ENCODE peak calls at places on chromosome 7, in five cellular contexts. G, M, C, H and F are unnamed samples.
A peak's percentile ranks its signal among the peaks of the same experiment; 100 is the strongest.

GRCh38 chr7:19665399-19666008 is 43.3 kb downstream of the POLR1F start:
- DNase-seq in G (peak; percentile 21), M (no peak), C (peak; percentile 13), H (peak; percentile 37), F (no peak)

GRCh38 chr7:1869731-1870130 is 199.7 kb downstream of the ELFN1 start:
- DNase-seq in G (no peak), M (no peak), C (no peak), H (no peak), F (no peak)

GRCh38 chr7:18993933-18994668 is 123.3 kb downstream of the TWIST1 start:
- DNase-seq in G (no peak), M (no peak), C (peak; percentile 13), H (no peak), F (no peak)

GRCh38 chr7:97307521-97308108 is 190.1 kb downstream of the SDHAF3 start:
- DNase-seq in G (no peak), M (no peak), C (peak; percentile 0), H (no peak), F (no peak)

GRCh38 chr7:42292991-42293521 is 56.0 kb upstream of the GLI3 start:
- DNase-seq in G (no peak), M (no peak), C (no peak), H (no peak), F (no peak)

GRCh38 chr7:151304856-151305255 is 36.8 kb upstream of the NUB1 start:
- DNase-seq in G (peak; percentile 6), M (no peak), C (no peak), H (no peak), F (no peak)

GRCh38 chr7:50226669-50227068 is 77.8 kb upstream of the IKZF1 start:
- DNase-seq in G (no peak), M (no peak), C (no peak), H (no peak), F (no peak)

GRCh38 chr7:118129037-118129436 is 54.9 kb upstream of the LSM8 start:
- DNase-seq in G (no peak), M (no peak), C (no peak), H (no peak), F (no peak)

GRCh38 chr7:2164156-2164555 is 68.6 kb downstream of the MAD1L1 start:
- DNase-seq in G (no peak), M (no peak), C (no peak), H (no peak), F (no peak)

GRCh38 chr7:28573059-28573553 is 160.8 kb downstream of the CREB5 start:
- DNase-seq in G (no peak), M (no peak), C (peak; percentile 90), H (no peak), F (no peak)

GRCh38 chr7:17058568-17058967 is 176.8 kb upstream of the AGR3 start:
- DNase-seq in G (no peak), M (no peak), C (peak; percentile 33), H (no peak), F (no peak)

GRCh38 chr7:17301491-17302101 is 3.1 kb downstream of the AHR start:
- DNase-seq in G (peak; percentile 64), M (peak; percentile 5), C (no peak), H (peak; percentile 53), F (no peak)

GRCh38 chr7:77391230-77391629 is 24.9 kb downstream of the GSAP start:
- DNase-seq in G (no peak), M (no peak), C (no peak), H (no peak), F (no peak)

GRCh38 chr7:40047661-40048060 is 86.8 kb downstream of the MPLKIP start:
- DNase-seq in G (no peak), M (no peak), C (no peak), H (peak; percentile 15), F (no peak)
- TF ChIP-seq CTCF in G (peak; percentile 18), M (no peak), C (peak; percentile 24), H (peak; percentile 37), F (peak; percentile 27)

GRCh38 chr7:515628-516027 is 4.0 kb downstream of the PDGFA start:
- DNase-seq in G (no peak), M (no peak), C (no peak), H (no peak), F (no peak)

GRCh38 chr7:516216-516605 is 3.4 kb downstream of the PDGFA start:
- DNase-seq in G (no peak), M (no peak), C (no peak), H (no peak), F (no peak)

GRCh38 chr7:514651-515598 is 4.7 kb downstream of the PDGFA start:
- DNase-seq in G (no peak), M (no peak), C (peak; percentile 43), H (no peak), F (no peak)

GRCh38 chr7:517848-518629 is 1.6 kb downstream of the PDGFA start:
- DNase-seq in G (peak; percentile 63), M (no peak), C (peak; percentile 62), H (peak; percentile 70), F (peak; percentile 86)

GRCh38 chr7:516606-517456 is 2.8 kb downstream of the PDGFA start:
- DNase-seq in G (peak; percentile 65), M (no peak), C (peak; percentile 73), H (peak; percentile 64), F (peak; percentile 88)
- H3K4me1 ChIP-seq in G (peaks cover 17% of the 10 kb centered on the region), M (peaks cover 19% of the 10 kb centered on the region), C (peaks cover 48% of the 10 kb centered on the region), H (peaks cover 32% of the 10 kb centered on the region), F (peaks cover 9% of the 10 kb centered on the region)

GRCh38 chr7:47792521-47793121 is 155.6 kb downstream of the PKD1L1 start:
- DNase-seq in G (no peak), M (no peak), C (no peak), H (peak; percentile 62), F (no peak)
- TF ChIP-seq CTCF in G (peak; percentile 54), M (no peak), C (peak; percentile 46), H (peak; percentile 35), F (no peak)

GRCh38 chr7:13321321-13321720 is 633.9 kb downstream of the ARL4A start:
- DNase-seq in G (no peak), M (no peak), C (no peak), H (no peak), F (no peak)
- H3K4me1 ChIP-seq in G (no peaks in the 10 kb centered on the region), M (no peaks in the 10 kb centered on the region), C (no peaks in the 10 kb centered on the region), H (no peaks in the 10 kb centered on the region), F (no peaks in the 10 kb centered on the region)

GRCh38 chr7:36141351-36141750 is 11.7 kb upstream of the EEPD1 start:
- DNase-seq in G (no peak), M (no peak), C (no peak), H (no peak), F (no peak)
- TF ChIP-seq CTCF in G (no peak), M (no peak), C (no peak), H (no peak), F (no peak)

GRCh38 chr7:37442268-37442667 is 6.4 kb downstream of the ELMO1 start:
- DNase-seq in G (no peak), M (no peak), C (no peak), H (no peak), F (no peak)
- H3K4me1 ChIP-seq in G (peaks cover 11% of the 10 kb centered on the region), M (peaks cover 45% of the 10 kb centered on the region), C (peaks cover under 1% of the 10 kb centered on the region), H (peaks cover 11% of the 10 kb centered on the region), F (peaks cover 4% of the 10 kb centered on the region)

DNA sequence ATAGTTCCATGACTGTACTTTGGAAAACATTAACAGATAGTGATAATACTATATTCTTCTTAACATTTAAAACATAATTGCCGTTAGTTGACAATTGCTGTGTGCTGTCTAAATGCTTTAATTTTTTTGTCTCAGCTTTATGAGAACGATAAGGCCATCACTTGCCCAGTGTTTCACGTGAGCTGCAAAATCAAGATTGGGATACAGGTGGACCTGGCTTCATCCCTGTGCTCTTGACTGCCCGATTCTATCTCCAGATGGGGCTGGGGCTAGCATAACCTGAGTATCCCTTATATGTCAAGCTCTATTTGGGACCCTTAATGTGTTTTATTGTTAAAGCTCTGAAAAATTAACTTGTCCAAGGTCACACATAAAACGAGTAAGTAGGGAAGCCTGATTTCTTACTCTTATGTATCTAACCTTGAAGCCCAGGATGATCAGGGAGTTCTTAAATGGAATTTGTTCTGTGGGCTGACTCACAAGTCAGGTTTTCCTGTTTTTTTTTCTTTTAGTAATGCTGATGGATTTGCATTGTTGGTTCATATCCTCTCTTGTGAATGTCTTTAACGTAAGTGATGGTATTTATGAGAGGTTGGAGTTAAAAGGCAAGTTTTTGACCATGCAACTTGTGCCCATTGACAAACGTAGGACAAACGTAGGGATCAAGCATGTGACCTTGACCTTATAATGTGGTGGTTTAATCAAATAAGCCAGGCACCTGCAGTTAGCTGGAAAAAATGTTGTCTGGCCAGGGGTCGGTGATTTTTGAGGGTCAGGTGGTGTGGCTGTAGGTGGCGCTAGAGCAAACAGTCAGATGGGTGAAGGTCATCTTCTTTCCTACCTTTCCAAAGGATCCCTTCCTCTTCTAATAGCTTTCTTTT is 3.6 kb downstream of the PRKAR2B start:
- DNase-seq in G (no peak), M (no peak), C (peak; percentile 22), H (no peak), F (no peak)
- TF ChIP-seq CTCF in G (no peak), M (no peak), C (no peak), H (no peak), F (no peak)

GRCh38 chr7:85773116-85773783 is 586.4 kb upstream of the SEMA3D start:
- DNase-seq in G (no peak), M (no peak), C (peak; percentile 64), H (no peak), F (no peak)
- H3K4me1 ChIP-seq in G (no peaks in the 10 kb centered on the region), M (no peaks in the 10 kb centered on the region), C (peaks cover 5% of the 10 kb centered on the region), H (no peaks in the 10 kb centered on the region), F (no peaks in the 10 kb centered on the region)

DNA sequence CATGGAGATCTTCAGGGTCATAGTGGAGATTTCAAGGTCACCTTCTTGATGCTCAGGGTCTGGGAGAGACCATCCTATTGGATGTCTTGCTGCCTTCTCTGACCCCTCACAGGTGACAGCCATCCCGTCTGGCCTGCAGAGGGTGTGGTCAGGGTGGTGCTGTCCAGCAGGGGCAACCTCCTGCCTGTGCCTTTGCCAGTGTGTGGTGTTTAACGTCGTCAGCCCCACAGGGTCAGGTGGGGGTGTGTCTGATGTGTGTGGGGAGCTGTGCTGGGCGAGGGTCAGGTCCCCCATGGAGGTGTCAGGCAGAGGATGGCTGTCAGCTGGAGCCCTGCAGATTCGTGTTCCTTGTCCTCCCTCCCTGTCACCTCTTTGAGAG is 16.5 kb downstream of the ADCY1 start:
- DNase-seq in G (no peak), M (no peak), C (no peak), H (no peak), F (no peak)
- TF ChIP-seq CTCF in G (no peak), M (no peak), C (no peak), H (no peak), F (no peak)